ENCODE peak calls at places on chromosomes 12 and 14, in five cellular contexts. P is H7, X is astrocyte of the cerebellum, G is T-helper 2 cell, C is SJSA1. E is an unnamed sample.

GRCh38 chr12:53205747-53206146 is 1.3 kb downstream of the ITGB7 start:
- DNase-seq in P (no peak), C (peak), G (peak), X (peak), E (no peak)

GRCh38 chr12:39061576-39061975 is 156.2 kb upstream of the CPNE8 start:
- DNase-seq in P (no peak), C (no peak), G (no peak), X (no peak), E (no peak)

GRCh38 chr12:13581031-13581430 is 384.5 kb downstream of the EMP1 start:
- DNase-seq in G (no peak), P (no peak), X (no peak), C (no peak), E (no peak)

GRCh38 chr12:9673404-9674225 is 4.1 kb downstream of the CLEC2D start:
- DNase-seq in X (peak), P (peak), G (peak), C (peak), E (no peak)

GRCh38 chr12:65648461-65648860 is 175.8 kb upstream of the HMGA2 start:
- DNase-seq in X (no peak), P (no peak), G (no peak), C (no peak), E (no peak)

GRCh38 chr12:76259660-76260389 is 88.4 kb downstream of the BBS10 start:
- DNase-seq in C (no peak), P (no peak), X (peak), G (no peak), E (no peak)

GRCh38 chr12:109250523-109250922 is 58.6 kb downstream of the FOXN4 start:
- DNase-seq in P (no peak), G (no peak), X (no peak), C (no peak), E (no peak)

GRCh38 chr14:73661872-73662271 is 17.1 kb downstream of the DNAL1 start:
- DNase-seq in P (no peak), G (no peak), X (no peak), C (no peak), E (no peak)

GRCh38 chr14:75271514-75271913 is 7.1 kb upstream of the FOS start:
- DNase-seq in X (no peak), G (no peak), P (no peak), C (no peak), E (no peak)

GRCh38 chr14:67763158-67763822 is 53.1 kb downstream of the ZFYVE26 start:
- DNase-seq in G (no peak), P (no peak), X (no peak), C (no peak), E (no peak)

GRCh38 chr14:34824826-34825225 is 50.3 kb downstream of the BAZ1A start:
- DNase-seq in G (no peak), X (no peak), P (no peak), C (no peak), E (no peak)

GRCh38 chr12:120674172-120674571 is 12.8 kb upstream of the MLEC start:
- DNase-seq in P (peak), C (no peak), X (no peak), G (no peak), E (no peak)

GRCh38 chr12:56337753-56338221 is 897 bp upstream of the IL23A start:
- DNase-seq in P (no peak), X (no peak), C (no peak), G (no peak), E (no peak)

GRCh38 chr12:45434094-45434493 is 218.2 kb downstream of the ANO6 start:
- DNase-seq in P (no peak), X (no peak), G (no peak), C (no peak), E (no peak)

GRCh38 chr12:67910360-67911292 is 78.6 kb upstream of the IFNG-AS1 start:
- DNase-seq in C (peak), G (no peak), X (peak), P (no peak), E (no peak)

GRCh38 chr14:106790189-106791036 is 1264.0 kb downstream of the TMEM121 start:
- DNase-seq in G (peak), C (peak), P (peak), X (no peak), E (no peak)

GRCh38 chr12:49188205-49188915 is 520 bp downstream of the TUBA1A start:
- DNase-seq in X (no peak), C (peak), P (peak), G (peak), E (no peak)

GRCh38 chr12:130832561-130833209 is 6.4 kb downstream of the STX2 start:
- DNase-seq in P (no peak), G (no peak), C (no peak), X (no peak), E (no peak)

GRCh38 chr14:44901696-44902095 is 60.1 kb downstream of the KLHL28 start:
- DNase-seq in P (no peak), C (no peak), G (no peak), X (no peak), E (no peak)

GRCh38 chr12:47080725-47081502 is 1.2 kb upstream of the AMIGO2 start:
- DNase-seq in C (peak), G (peak), X (no peak), P (peak), E (no peak)

GRCh38 chr12:13204428-13204827 is 7.9 kb downstream of the EMP1 start:
- DNase-seq in P (peak), G (no peak), C (no peak), X (no peak), E (no peak)

GRCh38 chr14:31084385-31084784 is 58.2 kb upstream of the STRN3 start:
- DNase-seq in C (no peak), X (no peak), P (peak), G (no peak), E (no peak)

GRCh38 chr14:71475916-71476315 is 456.3 kb upstream of the RGS6 start:
- DNase-seq in X (no peak), P (no peak), G (no peak), C (no peak), E (no peak)

GRCh38 chr12:6201199-6201608 is 1.0 kb downstream of the CD9 start:
- DNase-seq in P (peak), C (no peak), X (no peak), G (no peak), E (no peak)

GRCh38 chr12:93514853-93515252 is 47.5 kb downstream of the MRPL42 start:
- DNase-seq in X (peak), C (peak), P (no peak), G (no peak), E (no peak)

GRCh38 chr12:6943387-6943718 is 263 bp upstream of the RNU7-1 start:
- DNase-seq in G (peak), C (peak), X (peak), P (peak), E (peak)

GRCh38 chr12:89087149-89087834 is 265.0 kb downstream of the DUSP6 start:
- DNase-seq in C (no peak), X (no peak), G (no peak), P (no peak), E (no peak)

GRCh38 chr12:97134495-97134894 is 227.4 kb downstream of the NEDD1 start:
- DNase-seq in G (no peak), C (no peak), X (no peak), P (no peak), E (no peak)

GRCh38 chr14:38868415-38869290 is 234.4 kb downstream of the SEC23A start:
- DNase-seq in X (no peak), P (no peak), G (no peak), C (no peak), E (no peak)

GRCh38 chr14:91040545-91040944 is 19.9 kb downstream of the RPS6KA5 start:
- DNase-seq in P (no peak), C (no peak), G (no peak), X (no peak), E (no peak)

GRCh38 chr12:107891967-107892366 is 117.5 kb downstream of the ASCL4 start:
- DNase-seq in P (peak), X (no peak), C (no peak), G (no peak), E (no peak)